ENCODE peak calls at places on chromosome 22, in seven cellular contexts. B is activated naive CD4-positive, alpha-beta T cell; T is T-helper 1 cell; P is NCI-H2081; J is stimulated activated CD4-positive, alpha-beta T cell treated with anti-CD3 and anti-CD28 coated beads, Interleukin-1b, Interleukin-23, amount 100 ng/mL, for 24 hours; F is SHP77; A is BE2C. Y is an unnamed sample.

GRCh38 chr22:47401976-47402770 is 639.7 kb downstream of the TBC1D22A start:
- DNase-seq in T (no peak), F (no peak), P (no peak), B (no peak), J (no peak), A (no peak), Y (no peak)

GRCh38 chr22:39317084-39317755 is 2.2 kb downstream of the RPL3 start:
- DNase-seq in P (peak; percentile 9), B (no peak), J (no peak), A (no peak), T (peak; percentile 45), F (no peak), Y (no peak)

GRCh38 chr22:39459681-39460080 is 2.9 kb downstream of the MGAT3 start:
- DNase-seq in F (no peak), A (no peak), J (no peak), P (no peak), T (no peak), B (no peak), Y (no peak)

GRCh38 chr22:49326558-49326957 is 501.1 kb downstream of the BRD1 start:
- DNase-seq in T (no peak), F (no peak), P (no peak), B (no peak), A (no peak), J (no peak), Y (no peak)

GRCh38 chr22:29855611-29856181 is 17.6 kb upstream of the ASCC2 start:
- DNase-seq in P (no peak), F (no peak), A (no peak), J (no peak), T (no peak), B (no peak), Y (no peak)

GRCh38 chr22:32202539-32203180 is 2.2 kb downstream of the RFPL2 start:
- DNase-seq in J (no peak), F (peak; percentile 86), A (peak; percentile 55), B (no peak), P (peak; percentile 42), T (peak; percentile 55), Y (peak; percentile 32)

GRCh38 chr22:28802595-28803087 is 2.3 kb upstream of the XBP1 start:
- DNase-seq in A (no peak), J (no peak), P (no peak), F (peak; percentile 26), B (no peak), T (peak; percentile 33), Y (no peak)

GRCh38 chr22:27975381-27976013 is 56.4 kb upstream of the PITPNB start:
- DNase-seq in A (no peak), P (no peak), J (no peak), F (no peak), B (no peak), T (no peak), Y (no peak)

GRCh38 chr22:25419247-25420113 is 145.0 kb upstream of the GRK3 start:
- DNase-seq in F (peak; percentile 37), J (no peak), B (no peak), T (no peak), P (peak; percentile 64), A (peak; percentile 63), Y (no peak)

GRCh38 chr22:25081409-25081824 is 118.2 kb upstream of the CRYBB3 start:
- DNase-seq in T (peak; percentile 73), P (peak; percentile 26), A (peak; percentile 56), F (peak; percentile 36), B (no peak), J (no peak), Y (peak; percentile 65)

GRCh38 chr22:22398530-22399327 is 109.8 kb downstream of the ZNF280B start:
- DNase-seq in F (no peak), J (no peak), T (no peak), B (no peak), A (no peak), P (no peak), Y (no peak)

GRCh38 chr22:32535531-32536190 is 61.0 kb downstream of the FBXO7 start:
- DNase-seq in J (no peak), A (no peak), T (no peak), B (no peak), F (no peak), P (no peak), Y (peak; percentile 58)

GRCh38 chr22:21775061-21775460 is 39.5 kb upstream of the YPEL1 start:
- DNase-seq in P (no peak), J (no peak), B (no peak), A (no peak), F (no peak), T (no peak), Y (peak; percentile 35)

GRCh38 chr22:46077669-46078099 is 72.6 kb upstream of the PPARA start:
- DNase-seq in P (no peak), J (no peak), T (no peak), B (no peak), F (no peak), A (peak; percentile 32), Y (no peak)

GRCh38 chr22:48368975-48369525 is 1458.6 kb downstream of the BRD1 start:
- DNase-seq in T (no peak), F (no peak), B (no peak), A (no peak), P (no peak), J (no peak), Y (no peak)

GRCh38 chr22:20247010-20247505 is 21.1 kb downstream of the RTN4R start:
- DNase-seq in F (no peak), B (no peak), J (no peak), P (no peak), A (peak; percentile 79), T (no peak), Y (peak; percentile 84)

GRCh38 chr22:36874731-36875130 is 13.9 kb downstream of the NCF4 start:
- DNase-seq in T (no peak), P (no peak), F (no peak), B (no peak), A (no peak), J (no peak), Y (no peak)

GRCh38 chr22:24474221-24474620 is 20.9 kb upstream of the UPB1 start:
- DNase-seq in A (no peak), F (no peak), B (no peak), J (no peak), P (no peak), T (no peak), Y (peak; percentile 44)

GRCh38 chr22:44221710-44222475 is 41.2 kb downstream of the PARVG start:
- DNase-seq in A (no peak), T (no peak), B (no peak), J (no peak), P (no peak), F (no peak), Y (no peak)

GRCh38 chr22:27686534-27686933 is 115.0 kb downstream of the MN1 start:
- DNase-seq in J (no peak), A (peak; percentile 40), B (no peak), T (no peak), F (peak; percentile 67), P (no peak), Y (peak; percentile 74)

GRCh38 chr22:22026157-22026831 is 43.7 kb upstream of the TOP3B start:
- DNase-seq in P (no peak), B (no peak), T (no peak), J (no peak), A (no peak), F (no peak), Y (no peak)

GRCh38 chr22:50524664-50525103 is 714 bp downstream of the SCO2 start:
- DNase-seq in F (peak; percentile 38), A (no peak), P (peak; percentile 37), B (no peak), T (no peak), J (no peak), Y (peak; percentile 28)

GRCh38 chr22:23752090-23752691 is 1.3 kb upstream of the ZNF70 start:
- DNase-seq in T (no peak), A (no peak), B (no peak), F (no peak), P (no peak), J (no peak), Y (no peak)

GRCh38 chr22:19951351-19951750 is 9.7 kb upstream of the TXNRD2 start:
- DNase-seq in J (no peak), A (no peak), T (no peak), P (no peak), F (no peak), B (no peak), Y (no peak)

GRCh38 chr22:35900483-35901168 is 128.0 kb downstream of the RBFOX2 start:
- DNase-seq in P (no peak), F (no peak), A (no peak), J (no peak), T (no peak), B (no peak), Y (peak; percentile 42)

GRCh38 chr22:29098296-29098695 is 25.5 kb downstream of the KREMEN1 start:
- DNase-seq in A (no peak), J (no peak), B (no peak), P (no peak), T (no peak), F (no peak), Y (no peak)